ENCODE peak calls at places on chromosomes 11 and 22, in eight cellular contexts. P is A549; M is cerebellum; E is activated CD4-positive, alpha-beta T cell treated with anti-CD3 and anti-CD28 coated beads, Interleukin-2, amount 50 U/mL, for 48 hours; S is HCT116; X is germinal center; O is activated naive CD4-positive, alpha-beta T cell; C is H1. T is an unnamed sample.
A peak's percentile ranks its signal among the peaks of the same experiment; 100 is the strongest.

GRCh38 chr11:8566613-8567210 is 27.3 kb downstream of the STK33 start:
- DNase-seq in C (no peak), P (no peak), S (peak; percentile 23), O (no peak), X (peak; percentile 8), E (no peak), M (peak; percentile 36), T (no peak)

GRCh38 chr11:66233301-66233700 is 35.1 kb upstream of the RAB1B start:
- DNase-seq in P (no peak), C (no peak), O (no peak), S (no peak), E (no peak), M (no peak), X (no peak), T (no peak)

GRCh38 chr11:60699282-60699681 is at the start of gene MS4A8:
- DNase-seq in E (no peak), P (no peak), S (no peak), X (no peak), M (no peak), C (no peak), O (no peak), T (no peak)

GRCh38 chr11:62958547-62959071 is 26.2 kb downstream of the SLC22A6 start:
- DNase-seq in E (no peak), O (no peak), C (no peak), M (no peak), S (no peak), X (no peak), P (no peak), T (no peak)

GRCh38 chr11:12845739-12846358 is 163.3 kb upstream of the RASSF10 start:
- DNase-seq in E (no peak), C (no peak), O (no peak), P (no peak), M (no peak), X (no peak), S (no peak), T (no peak)

GRCh38 chr11:117039897-117040296 is 58.3 kb downstream of the SIK3 start:
- DNase-seq in M (no peak), C (no peak), S (no peak), O (no peak), P (no peak), E (no peak), X (no peak), T (no peak)

GRCh38 chr11:36478700-36479329 is 31.3 kb downstream of the TRAF6 start:
- DNase-seq in X (no peak), C (no peak), M (peak; percentile 52), O (no peak), P (peak; percentile 35), S (peak; percentile 22), E (peak; percentile 16), T (no peak)

GRCh38 chr11:86460461-86461404 is 86.0 kb downstream of the CCDC81 start:
- DNase-seq in S (no peak), C (no peak), P (no peak), O (no peak), M (no peak), E (peak; percentile 33), X (no peak), T (no peak)

GRCh38 chr11:75326439-75326810 is 25.0 kb downstream of the ARRB1 start:
- DNase-seq in M (no peak), S (no peak), O (no peak), X (no peak), C (no peak), P (no peak), E (peak; percentile 46), T (no peak)

GRCh38 chr11:113884361-113884836 is 9.0 kb upstream of the USP28 start:
- DNase-seq in X (no peak), C (no peak), E (no peak), P (no peak), S (no peak), O (no peak), M (no peak), T (no peak)

GRCh38 chr11:1391165-1392010 is 1.7 kb downstream of the BRSK2 start:
- DNase-seq in S (no peak), X (no peak), O (no peak), E (no peak), C (no peak), M (no peak), P (no peak), T (no peak)

GRCh38 chr11:61948505-61948904 is 1.6 kb upstream of the BEST1 start:
- DNase-seq in E (no peak), C (no peak), M (no peak), O (no peak), P (no peak), S (no peak), X (no peak), T (no peak)

GRCh38 chr22:47282851-47283250 is 520.4 kb downstream of the TBC1D22A start:
- DNase-seq in X (no peak), O (no peak), M (no peak), E (no peak), P (no peak), C (no peak), S (no peak), T (no peak)

GRCh38 chr11:78097666-78098385 is 18.2 kb upstream of the NDUFC2 start:
- DNase-seq in M (no peak), P (no peak), S (no peak), E (no peak), C (no peak), X (no peak), O (no peak), T (no peak)

GRCh38 chr11:114079406-114080072 is 20.0 kb downstream of the ZBTB16 start:
- DNase-seq in S (no peak), O (no peak), M (no peak), X (no peak), P (no peak), C (no peak), E (no peak), T (no peak)

GRCh38 chr11:76073716-76074115 is 132.6 kb downstream of the WNT11 start:
- DNase-seq in E (no peak), O (no peak), M (no peak), X (no peak), P (no peak), S (no peak), C (no peak), T (no peak)

GRCh38 chr11:126920833-126921232 is 79.7 kb downstream of the KIRREL3 start:
- DNase-seq in C (no peak), M (no peak), X (no peak), P (no peak), E (no peak), O (no peak), S (no peak), T (no peak)

GRCh38 chr11:86502137-86502536 is 127.5 kb downstream of the CCDC81 start:
- DNase-seq in E (no peak), O (no peak), P (no peak), C (no peak), M (no peak), X (no peak), S (no peak), T (no peak)

GRCh38 chr11:32436751-32437405 is 1.5 kb upstream of the WT1 start:
- DNase-seq in E (no peak), X (no peak), O (no peak), C (no peak), P (no peak), S (no peak), M (no peak), T (no peak)

GRCh38 chr11:3153291-3153861 is 11.7 kb downstream of the OSBPL5 start:
- DNase-seq in M (no peak), O (no peak), C (no peak), S (no peak), E (no peak), P (no peak), X (no peak), T (peak; percentile 88)

GRCh38 chr22:49023879-49024774 is 803.5 kb downstream of the BRD1 start:
- DNase-seq in M (no peak), P (no peak), C (no peak), X (no peak), S (no peak), E (no peak), O (no peak), T (no peak)

GRCh38 chr22:42305967-42306366 is 35.5 kb upstream of the TCF20 start:
- DNase-seq in E (no peak), M (no peak), P (no peak), O (no peak), X (no peak), S (no peak), C (no peak), T (no peak)

T was measured in right atrium auricular region.